ENCODE peak calls at places on chromosomes 7 and 10, in four cellular contexts. One of them, this sample, is unnamed.

GRCh38 chr7:80335473-80336232 is 176.2 kb downstream of the GNAT3 start:
- DNase-seq in stimulated activated CD4-positive, alpha-beta T cell treated with anti-CD3 and anti-CD28 coated beads, TNF-alpha, amount 100 ng/mL, for 1 hour: no peak
- DNase-seq in IMR-90: peak; percentile 84
- DNase-seq in heart left ventricle: no peak
- DNase-seq in this sample: no peak

GRCh38 chr7:135979674-135980660 is 2.8 kb upstream of the MTPN start:
- DNase-seq in stimulated activated CD4-positive, alpha-beta T cell treated with anti-CD3 and anti-CD28 coated beads, TNF-alpha, amount 100 ng/mL, for 1 hour: no peak
- DNase-seq in IMR-90: peak; percentile 63
- DNase-seq in heart left ventricle: no peak
- DNase-seq in this sample: no peak

GRCh38 chr7:100093925-100094486 is 5.2 kb downstream of the COPS6 start:
- DNase-seq in stimulated activated CD4-positive, alpha-beta T cell treated with anti-CD3 and anti-CD28 coated beads, TNF-alpha, amount 100 ng/mL, for 1 hour: no peak
- DNase-seq in IMR-90: no peak
- DNase-seq in heart left ventricle: no peak
- DNase-seq in this sample: no peak

GRCh38 chr7:55903985-55904759 is 16.9 kb downstream of the ZNF713 start:
- DNase-seq in stimulated activated CD4-positive, alpha-beta T cell treated with anti-CD3 and anti-CD28 coated beads, TNF-alpha, amount 100 ng/mL, for 1 hour: no peak
- DNase-seq in IMR-90: no peak
- DNase-seq in heart left ventricle: no peak
- DNase-seq in this sample: no peak

GRCh38 chr10:133214468-133215410 is 15.3 kb upstream of the UTF1 start:
- DNase-seq in stimulated activated CD4-positive, alpha-beta T cell treated with anti-CD3 and anti-CD28 coated beads, TNF-alpha, amount 100 ng/mL, for 1 hour: no peak
- DNase-seq in IMR-90: no peak
- DNase-seq in heart left ventricle: peak; percentile 56
- DNase-seq in this sample: no peak

GRCh38 chr7:40922316-40922670 is 780.6 kb downstream of the INHBA start:
- DNase-seq in stimulated activated CD4-positive, alpha-beta T cell treated with anti-CD3 and anti-CD28 coated beads, TNF-alpha, amount 100 ng/mL, for 1 hour: no peak
- DNase-seq in IMR-90: peak; percentile 73
- DNase-seq in heart left ventricle: no peak
- DNase-seq in this sample: no peak

GRCh38 chr7:76011437-76011836 is 17.0 kb upstream of the TMEM120A start:
- DNase-seq in stimulated activated CD4-positive, alpha-beta T cell treated with anti-CD3 and anti-CD28 coated beads, TNF-alpha, amount 100 ng/mL, for 1 hour: no peak
- DNase-seq in IMR-90: peak; percentile 90
- DNase-seq in heart left ventricle: peak; percentile 81
- DNase-seq in this sample: peak; percentile 74

GRCh38 chr7:44894881-44895600 is 9.7 kb upstream of the PURB start:
- DNase-seq in stimulated activated CD4-positive, alpha-beta T cell treated with anti-CD3 and anti-CD28 coated beads, TNF-alpha, amount 100 ng/mL, for 1 hour: no peak
- DNase-seq in IMR-90: no peak
- DNase-seq in heart left ventricle: no peak
- DNase-seq in this sample: no peak

GRCh38 chr10:86970152-86970886 is 2.0 kb downstream of the ADIRF start:
- DNase-seq in stimulated activated CD4-positive, alpha-beta T cell treated with anti-CD3 and anti-CD28 coated beads, TNF-alpha, amount 100 ng/mL, for 1 hour: no peak
- DNase-seq in IMR-90: peak; percentile 51
- DNase-seq in heart left ventricle: peak; percentile 89
- DNase-seq in this sample: peak; percentile 89

GRCh38 chr7:69395072-69395714 is 203.1 kb upstream of the AUTS2 start:
- DNase-seq in stimulated activated CD4-positive, alpha-beta T cell treated with anti-CD3 and anti-CD28 coated beads, TNF-alpha, amount 100 ng/mL, for 1 hour: no peak
- DNase-seq in IMR-90: no peak
- DNase-seq in heart left ventricle: no peak
- DNase-seq in this sample: peak; percentile 71

GRCh38 chr10:71718165-71718678 is 1.4 kb downstream of the C10orf105 start:
- DNase-seq in stimulated activated CD4-positive, alpha-beta T cell treated with anti-CD3 and anti-CD28 coated beads, TNF-alpha, amount 100 ng/mL, for 1 hour: no peak
- DNase-seq in IMR-90: no peak
- DNase-seq in heart left ventricle: no peak
- DNase-seq in this sample: no peak

GRCh38 chr10:14409247-14409646 is 78.5 kb upstream of the FRMD4A start:
- DNase-seq in stimulated activated CD4-positive, alpha-beta T cell treated with anti-CD3 and anti-CD28 coated beads, TNF-alpha, amount 100 ng/mL, for 1 hour: no peak
- DNase-seq in IMR-90: no peak
- DNase-seq in heart left ventricle: no peak
- DNase-seq in this sample: no peak

GRCh38 chr10:125035136-125035535 is 93.2 kb downstream of the ZRANB1 start:
- DNase-seq in stimulated activated CD4-positive, alpha-beta T cell treated with anti-CD3 and anti-CD28 coated beads, TNF-alpha, amount 100 ng/mL, for 1 hour: no peak
- DNase-seq in IMR-90: peak; percentile 98
- DNase-seq in heart left ventricle: no peak
- DNase-seq in this sample: no peak

GRCh38 chr7:103573479-103574058 is 127.6 kb upstream of the SLC26A5 start:
- DNase-seq in stimulated activated CD4-positive, alpha-beta T cell treated with anti-CD3 and anti-CD28 coated beads, TNF-alpha, amount 100 ng/mL, for 1 hour: no peak
- DNase-seq in IMR-90: peak; percentile 59
- DNase-seq in heart left ventricle: no peak
- DNase-seq in this sample: no peak

GRCh38 chr7:11266101-11266500 is 292.4 kb downstream of the PHF14 start:
- DNase-seq in stimulated activated CD4-positive, alpha-beta T cell treated with anti-CD3 and anti-CD28 coated beads, TNF-alpha, amount 100 ng/mL, for 1 hour: no peak
- DNase-seq in IMR-90: no peak
- DNase-seq in heart left ventricle: no peak
- DNase-seq in this sample: no peak

GRCh38 chr10:86969421-86970041 is 1.2 kb downstream of the ADIRF start:
- DNase-seq in stimulated activated CD4-positive, alpha-beta T cell treated with anti-CD3 and anti-CD28 coated beads, TNF-alpha, amount 100 ng/mL, for 1 hour: no peak
- DNase-seq in IMR-90: peak; percentile 57
- DNase-seq in heart left ventricle: peak; percentile 55
- DNase-seq in this sample: no peak

This sample was measured in right atrium auricular region.